ENCODE peak calls at places on chromosomes 2 and 18, in nine cellular contexts. X is GM23338, C is HepG2, A is A549, L is mesendoderm, M is PC-3, W is IMR-90, F is GM12878, N is fibroblast of lung. E is an unnamed sample.

GRCh38 chr2:161761160-161761559 is 136.9 kb downstream of the SLC4A10 start:
- DNase-seq in X (no peak), C (no peak), A (no peak), L (no peak), M (peak; percentile 18), W (no peak), F (no peak), N (no peak), E (no peak)

GRCh38 chr18:23838801-23839366 is 149.6 kb downstream of the LAMA3 start:
- DNase-seq in X (no peak), C (no peak), A (no peak), L (no peak), M (peak; percentile 53), W (peak; percentile 56), F (no peak), N (no peak), E (peak; percentile 93)

GRCh38 chr2:26238301-26238958 is 6.0 kb downstream of the HADHA start:
- DNase-seq in X (no peak), C (peak; percentile 76), A (no peak), L (no peak), M (peak; percentile 4), W (peak; percentile 4), F (no peak), N (peak; percentile 67), E (no peak)

GRCh38 chr18:28584726-28585125 is 407.8 kb upstream of the CDH2 start:
- DNase-seq in X (peak; percentile 81), C (no peak), A (no peak), L (peak; percentile 88), M (peak; percentile 82), W (peak; percentile 65), F (no peak), N (no peak), E (peak; percentile 47)

GRCh38 chr2:173652731-173653426 is 298.2 kb downstream of the CDCA7 start:
- DNase-seq in X (no peak), C (peak; percentile 64), A (peak; percentile 96), L (peak; percentile 45), M (peak; percentile 99), W (peak; percentile 96), F (no peak), N (peak; percentile 97), E (peak; percentile 85)

GRCh38 chr2:103945083-103945482 is 908.8 kb upstream of the POU3F3 start:
- DNase-seq in X (no peak), C (no peak), A (no peak), L (no peak), M (no peak), W (no peak), F (no peak), N (no peak), E (no peak)

GRCh38 chr18:76913583-76913982 is 91.2 kb downstream of the ZNF236 start:
- DNase-seq in X (no peak), C (no peak), A (no peak), L (no peak), M (no peak), W (no peak), F (no peak), N (no peak), E (no peak)

GRCh38 chr2:235627682-235628081 is 133.8 kb downstream of the AGAP1 start:
- DNase-seq in X (no peak), C (no peak), A (no peak), L (no peak), M (no peak), W (no peak), F (no peak), N (no peak), E (no peak)

GRCh38 chr2:28398101-28398834 is 5.6 kb downstream of the FOSL2 start:
- DNase-seq in X (no peak), C (no peak), A (peak; percentile 40), L (no peak), M (no peak), W (peak; percentile 74), F (no peak), N (peak; percentile 55), E (peak; percentile 54)

GRCh38 chr2:166419616-166419934 is 43.8 kb upstream of the SCN9A start:
- DNase-seq in X (peak; percentile 56), C (peak; percentile 60), A (peak; percentile 58), L (peak; percentile 47), M (peak; percentile 80), W (peak; percentile 70), F (no peak), N (peak; percentile 75), E (peak; percentile 27)

GRCh38 chr18:45109271-45109670 is 428.6 kb downstream of the SETBP1 start:
- DNase-seq in X (no peak), C (no peak), A (no peak), L (no peak), M (peak; percentile 25), W (no peak), F (no peak), N (no peak), E (no peak)

GRCh38 chr2:239112127-239112774 is 264.4 kb downstream of the TWIST2 start:
- DNase-seq in X (no peak), C (no peak), A (no peak), L (no peak), M (no peak), W (no peak), F (no peak), N (no peak), E (peak; percentile 83)

GRCh38 chr2:214810670-214811069 is 1.2 kb upstream of the BARD1 start:
- DNase-seq in X (peak; percentile 18), C (no peak), A (no peak), L (no peak), M (no peak), W (no peak), F (no peak), N (peak; percentile 5), E (peak; percentile 36)

GRCh38 chr2:63849381-63850203 is 7.9 kb downstream of the UGP2 start:
- DNase-seq in X (peak; percentile 92), C (no peak), A (no peak), L (peak; percentile 84), M (no peak), W (no peak), F (no peak), N (no peak), E (no peak)

GRCh38 chr18:13619505-13620205 is 106.7 kb downstream of the FAM210A start:
- DNase-seq in X (no peak), C (no peak), A (no peak), L (no peak), M (no peak), W (no peak), F (no peak), N (no peak), E (peak; percentile 66)

GRCh38 chr2:55093381-55093780 is 43.1 kb upstream of the RTN4 start:
- DNase-seq in X (no peak), C (no peak), A (no peak), L (peak; percentile 55), M (peak; percentile 71), W (peak; percentile 93), F (no peak), N (peak; percentile 61), E (peak; percentile 53)

GRCh38 chr2:25073914-25074313 is 32.0 kb downstream of the EFR3B start:
- DNase-seq in X (no peak), C (no peak), A (no peak), L (no peak), M (no peak), W (no peak), F (no peak), N (no peak), E (no peak)

GRCh38 chr18:63439334-63439733 is 17.1 kb upstream of the VPS4B start:
- DNase-seq in X (peak; percentile 86), C (peak; percentile 33), A (peak; percentile 68), L (peak; percentile 84), M (peak; percentile 79), W (peak; percentile 70), F (no peak), N (peak; percentile 81), E (no peak)

GRCh38 chr18:53991202-53991601 is 233.3 kb downstream of the MBD2 start:
- DNase-seq in X (no peak), C (peak; percentile 33), A (peak; percentile 24), L (peak; percentile 57), M (peak; percentile 96), W (no peak), F (no peak), N (peak; percentile 0), E (no peak)

GRCh38 chr2:205060269-205060668 is 515.0 kb downstream of the PARD3B start:
- DNase-seq in X (no peak), C (no peak), A (peak; percentile 48), L (no peak), M (peak; percentile 67), W (peak; percentile 89), F (no peak), N (peak; percentile 33), E (peak; percentile 55)

GRCh38 chr2:44715671-44716077 is 225.8 kb upstream of the SIX3 start:
- DNase-seq in X (peak; percentile 85), C (peak; percentile 24), A (peak; percentile 60), L (peak; percentile 90), M (peak; percentile 72), W (peak; percentile 27), F (no peak), N (peak; percentile 58), E (peak; percentile 37)

GRCh38 chr2:99878951-99879350 is 263.4 kb downstream of the AFF3 start:
- DNase-seq in X (no peak), C (no peak), A (no peak), L (no peak), M (no peak), W (peak; percentile 98), F (no peak), N (peak; percentile 75), E (no peak)

DNA sequence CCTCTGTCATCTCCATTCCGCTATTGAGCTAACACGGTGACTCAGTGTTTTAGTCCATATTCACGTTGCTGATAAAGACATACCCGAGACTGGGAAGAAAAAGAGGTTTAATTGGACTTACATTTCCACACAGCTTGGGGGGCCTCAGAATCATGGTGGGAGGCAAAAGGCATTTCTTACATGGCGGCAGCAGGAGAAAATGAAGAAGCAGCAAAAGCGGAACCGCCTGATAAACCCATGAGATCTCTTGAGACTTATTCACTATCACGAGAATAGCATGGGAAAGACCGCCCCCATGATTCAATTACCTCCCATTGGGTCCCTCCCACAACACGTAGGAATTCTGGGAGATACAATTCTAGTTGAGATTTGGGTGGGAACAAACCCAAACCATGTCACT is 22.6 kb upstream of the CXXC1 start:
- DNase-seq in X (no peak), C (no peak), A (no peak), L (no peak), M (no peak), W (no peak), F (no peak), N (no peak), E (no peak)
- H3K4me1 ChIP-seq in X (peaks cover 5% of the 10 kb centered on the region), C (peaks cover 51% of the 10 kb centered on the region), A (peaks cover 9% of the 10 kb centered on the region), L (no peaks in the 10 kb centered on the region), M (no peaks in the 10 kb centered on the region), W (peaks cover 3% of the 10 kb centered on the region), F (peaks cover 55% of the 10 kb centered on the region), N (peaks cover 3% of the 10 kb centered on the region), E (peaks cover 15% of the 10 kb centered on the region)

GRCh38 chr18:74457043-74457742 is at the start of gene DIPK1C:
- DNase-seq in X (peak; percentile 47), C (no peak), A (peak; percentile 7), L (no peak), M (no peak), W (no peak), F (no peak), N (no peak), E (no peak)
- H3K4me3 ChIP-seq in X (peak within 1 kb of the TSS; percentile 77), C (peak within 1 kb of the TSS; percentile 16), A (peak within 1 kb of the TSS; percentile 37), L (peak within 1 kb of the TSS; percentile 17), M (no peak within 1 kb of the TSS), W (no peak within 1 kb of the TSS), F (no peak within 1 kb of the TSS), N (no peak within 1 kb of the TSS), E (no peak within 1 kb of the TSS)

GRCh38 chr18:21316296-21316695 is 74.3 kb downstream of the GREB1L start:
- DNase-seq in X (no peak), C (no peak), A (no peak), L (no peak), M (no peak), W (no peak), F (no peak), N (no peak), E (no peak)
- H3K4me2 ChIP-seq in X (no peak overlapping the region), C (no peak overlapping the region), A (peak overlapping the region; percentile 46), L (no peak overlapping the region), M (no peak overlapping the region), W (no peak overlapping the region), F (no peak overlapping the region), N (no peak overlapping the region), E (no peak overlapping the region)

GRCh38 chr2:38648107-38648761 is 17.7 kb upstream of the GALM start:
- DNase-seq in X (no peak), C (peak; percentile 40), A (no peak), L (no peak), M (peak; percentile 7), W (peak; percentile 22), F (no peak), N (no peak), E (peak; percentile 27)
- H3K4me1 ChIP-seq in X (no peaks in the 10 kb centered on the region), C (peaks cover 49% of the 10 kb centered on the region), A (no peaks in the 10 kb centered on the region), L (no peaks in the 10 kb centered on the region), M (no peaks in the 10 kb centered on the region), W (no peaks in the 10 kb centered on the region), F (peaks cover 17% of the 10 kb centered on the region), N (no peaks in the 10 kb centered on the region), E (no peaks in the 10 kb centered on the region)